ENCODE peak calls at places on chromosomes 1 and 21, in nine cellular contexts. One of them, this sample, is unnamed. For H4K20me1, the result is how much of the 10 kb centered on the place peaks cover.

GRCh38 chr1:226520640-226521355 is 27.8 kb upstream of the STUM start:
- DNase-seq in PC-3: no peak
- DNase-seq in K562: no peak
- DNase-seq in hepatocyte: no peak
- DNase-seq in neural progenitor cell: peak
- DNase-seq in astrocyte: no peak
- DNase-seq in PC-9: no peak
- DNase-seq in GM23248: no peak
- DNase-seq in mammary epithelial cell: no peak
- DNase-seq in this sample: no peak

GRCh38 chr1:68442822-68443556 is 6.8 kb downstream of the RPE65 start:
- DNase-seq in PC-3: peak
- DNase-seq in K562: peak
- DNase-seq in hepatocyte: peak
- DNase-seq in neural progenitor cell: peak
- DNase-seq in astrocyte: peak
- DNase-seq in PC-9: peak
- DNase-seq in GM23248: peak
- DNase-seq in mammary epithelial cell: peak
- DNase-seq in this sample: peak

GRCh38 chr1:46539968-46540367 is 11.5 kb downstream of the KNCN start:
- DNase-seq in PC-3: peak
- DNase-seq in K562: no peak
- DNase-seq in hepatocyte: no peak
- DNase-seq in neural progenitor cell: no peak
- DNase-seq in astrocyte: peak
- DNase-seq in PC-9: peak
- DNase-seq in GM23248: peak
- DNase-seq in mammary epithelial cell: peak
- DNase-seq in this sample: peak

GRCh38 chr1:113292660-113293626 is 97.4 kb upstream of the MAGI3 start:
- DNase-seq in PC-3: no peak
- DNase-seq in K562: no peak
- DNase-seq in hepatocyte: peak
- DNase-seq in neural progenitor cell: no peak
- DNase-seq in astrocyte: no peak
- DNase-seq in PC-9: no peak
- DNase-seq in GM23248: no peak
- DNase-seq in mammary epithelial cell: no peak
- DNase-seq in this sample: no peak

GRCh38 chr1:203929741-203930309 is 68.4 kb downstream of the SNRPE start:
- DNase-seq in PC-3: no peak
- DNase-seq in K562: no peak
- DNase-seq in hepatocyte: no peak
- DNase-seq in neural progenitor cell: no peak
- DNase-seq in astrocyte: no peak
- DNase-seq in PC-9: no peak
- DNase-seq in GM23248: no peak
- DNase-seq in mammary epithelial cell: no peak
- DNase-seq in this sample: no peak

GRCh38 chr1:182611787-182612186 is 7.6 kb upstream of the RGS16 start:
- DNase-seq in PC-3: no peak
- DNase-seq in K562: no peak
- DNase-seq in hepatocyte: no peak
- DNase-seq in neural progenitor cell: peak
- DNase-seq in astrocyte: no peak
- DNase-seq in PC-9: no peak
- DNase-seq in GM23248: no peak
- DNase-seq in mammary epithelial cell: no peak
- DNase-seq in this sample: no peak

GRCh38 chr1:224528900-224529299 is 87.2 kb upstream of the CNIH3 start:
- DNase-seq in PC-3: peak
- DNase-seq in K562: peak
- DNase-seq in hepatocyte: no peak
- DNase-seq in neural progenitor cell: no peak
- DNase-seq in astrocyte: peak
- DNase-seq in PC-9: no peak
- DNase-seq in GM23248: peak
- DNase-seq in mammary epithelial cell: no peak
- DNase-seq in this sample: peak

GRCh38 chr1:204480515-204480914 is 14.1 kb downstream of the PIK3C2B start:
- DNase-seq in PC-3: no peak
- DNase-seq in K562: no peak
- DNase-seq in hepatocyte: no peak
- DNase-seq in neural progenitor cell: peak
- DNase-seq in astrocyte: no peak
- DNase-seq in PC-9: no peak
- DNase-seq in GM23248: no peak
- DNase-seq in mammary epithelial cell: no peak
- DNase-seq in this sample: no peak

GRCh38 chr1:160925652-160926241 is 28.9 kb downstream of the ITLN2 start:
- DNase-seq in PC-3: peak
- DNase-seq in K562: no peak
- DNase-seq in hepatocyte: no peak
- DNase-seq in neural progenitor cell: no peak
- DNase-seq in astrocyte: no peak
- DNase-seq in PC-9: no peak
- DNase-seq in GM23248: no peak
- DNase-seq in mammary epithelial cell: peak
- DNase-seq in this sample: no peak

GRCh38 chr1:35560256-35561225 is 2.9 kb downstream of the NCDN start:
- DNase-seq in PC-3: no peak
- DNase-seq in K562: no peak
- DNase-seq in hepatocyte: no peak
- DNase-seq in neural progenitor cell: no peak
- DNase-seq in astrocyte: no peak
- DNase-seq in PC-9: no peak
- DNase-seq in GM23248: peak
- DNase-seq in mammary epithelial cell: no peak
- DNase-seq in this sample: no peak

GRCh38 chr1:30403061-30403645 is 320.2 kb downstream of the MATN1 start:
- DNase-seq in PC-3: no peak
- DNase-seq in K562: no peak
- DNase-seq in hepatocyte: no peak
- DNase-seq in neural progenitor cell: no peak
- DNase-seq in astrocyte: no peak
- DNase-seq in PC-9: no peak
- DNase-seq in GM23248: no peak
- DNase-seq in mammary epithelial cell: no peak
- DNase-seq in this sample: no peak

GRCh38 chr1:9400425-9401079 is 107.9 kb downstream of the SPSB1 start:
- DNase-seq in PC-3: peak
- DNase-seq in K562: no peak
- DNase-seq in hepatocyte: no peak
- DNase-seq in neural progenitor cell: no peak
- DNase-seq in astrocyte: no peak
- DNase-seq in PC-9: no peak
- DNase-seq in GM23248: no peak
- DNase-seq in mammary epithelial cell: peak
- DNase-seq in this sample: peak

DNA sequence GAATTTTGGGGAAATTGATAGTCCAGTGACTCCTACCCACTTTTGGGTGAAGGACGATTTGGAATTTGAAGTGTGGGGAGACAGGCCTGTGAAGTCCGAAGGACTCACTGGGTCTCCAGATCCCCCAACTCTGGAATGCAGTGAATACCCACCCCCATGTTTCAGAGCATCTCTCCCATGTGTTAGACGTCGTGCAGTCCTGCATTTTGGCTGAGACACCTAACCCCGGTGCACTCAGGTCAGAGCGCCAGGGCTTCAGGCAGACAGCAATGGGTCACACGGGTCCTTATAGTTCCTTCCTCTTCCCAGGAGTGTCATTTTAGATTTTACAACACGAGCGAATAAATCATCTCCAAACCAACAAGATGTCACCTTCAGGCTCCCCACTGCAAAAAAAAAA is 5.1 kb downstream of the PRRX1 start:
- DNase-seq in PC-3: no peak
- DNase-seq in K562: no peak
- DNase-seq in hepatocyte: no peak
- DNase-seq in neural progenitor cell: peak
- DNase-seq in astrocyte: no peak
- DNase-seq in PC-9: no peak
- DNase-seq in GM23248: peak
- DNase-seq in mammary epithelial cell: no peak
- DNase-seq in this sample: no peak
- TF ChIP-seq EZH2 in PC-3: no peak
- TF ChIP-seq EZH2 in K562: no peak
- TF ChIP-seq EZH2 in hepatocyte: no peak
- TF ChIP-seq EZH2 in neural progenitor cell: no peak
- TF ChIP-seq EZH2 in astrocyte: no peak
- TF ChIP-seq EZH2 in PC-9: no peak
- TF ChIP-seq EZH2 in GM23248: no peak
- TF ChIP-seq EZH2 in mammary epithelial cell: no peak
- TF ChIP-seq EZH2 in this sample: no peak

DNA sequence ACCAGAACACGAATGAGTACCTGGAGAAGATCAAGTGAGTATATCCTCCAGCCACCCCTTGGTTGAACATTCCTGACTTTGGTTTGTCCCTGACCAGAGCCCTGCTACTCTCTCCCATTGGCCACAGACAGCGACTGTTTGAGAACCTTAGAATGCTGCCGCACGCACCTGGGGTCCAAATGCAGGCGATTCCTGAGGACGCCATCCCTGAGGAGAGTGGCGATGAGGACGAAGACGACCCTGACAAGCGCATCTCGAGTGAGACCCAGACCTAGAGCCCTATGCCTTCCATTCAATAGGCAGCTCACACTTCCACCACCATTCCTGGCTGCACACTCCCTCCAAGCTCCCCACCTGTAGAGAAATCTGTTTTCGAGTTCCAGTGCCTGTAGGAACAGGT is 4.5 kb downstream of the MARCKSL1 start:
- DNase-seq in PC-3: no peak
- DNase-seq in K562: no peak
- DNase-seq in hepatocyte: no peak
- DNase-seq in neural progenitor cell: no peak
- DNase-seq in astrocyte: no peak
- DNase-seq in PC-9: no peak
- DNase-seq in GM23248: no peak
- DNase-seq in mammary epithelial cell: no peak
- DNase-seq in this sample: no peak
- H4K20me1 ChIP-seq in PC-3: under half
- H4K20me1 ChIP-seq in K562: under half
- H4K20me1 ChIP-seq in hepatocyte: under half
- H4K20me1 ChIP-seq in neural progenitor cell: half or more
- H4K20me1 ChIP-seq in astrocyte: half or more
- H4K20me1 ChIP-seq in PC-9: under half
- H4K20me1 ChIP-seq in GM23248: under half
- H4K20me1 ChIP-seq in mammary epithelial cell: under half
- H4K20me1 ChIP-seq in this sample: under half

GRCh38 chr21:45982256-45982757 is 737 bp downstream of the COL6A1 start:
- DNase-seq in PC-3: peak
- DNase-seq in K562: no peak
- DNase-seq in hepatocyte: peak
- DNase-seq in neural progenitor cell: peak
- DNase-seq in astrocyte: no peak
- DNase-seq in PC-9: no peak
- DNase-seq in GM23248: peak
- DNase-seq in mammary epithelial cell: no peak
- DNase-seq in this sample: no peak

GRCh38 chr21:45984584-45985095 is 3.1 kb downstream of the COL6A1 start:
- DNase-seq in PC-3: no peak
- DNase-seq in K562: no peak
- DNase-seq in hepatocyte: no peak
- DNase-seq in neural progenitor cell: no peak
- DNase-seq in astrocyte: no peak
- DNase-seq in PC-9: no peak
- DNase-seq in GM23248: no peak
- DNase-seq in mammary epithelial cell: no peak
- DNase-seq in this sample: no peak

GRCh38 chr21:45982758-45983731 is 1.5 kb downstream of the COL6A1 start:
- DNase-seq in PC-3: peak
- DNase-seq in K562: no peak
- DNase-seq in hepatocyte: no peak
- DNase-seq in neural progenitor cell: peak
- DNase-seq in astrocyte: no peak
- DNase-seq in PC-9: no peak
- DNase-seq in GM23248: peak
- DNase-seq in mammary epithelial cell: no peak
- DNase-seq in this sample: no peak

GRCh38 chr21:45985471-45986315 is 4.1 kb downstream of the COL6A1 start:
- DNase-seq in PC-3: no peak
- DNase-seq in K562: no peak
- DNase-seq in hepatocyte: no peak
- DNase-seq in neural progenitor cell: no peak
- DNase-seq in astrocyte: no peak
- DNase-seq in PC-9: no peak
- DNase-seq in GM23248: peak
- DNase-seq in mammary epithelial cell: no peak
- DNase-seq in this sample: no peak

GRCh38 chr21:45983981-45984551 is 2.5 kb downstream of the COL6A1 start:
- DNase-seq in PC-3: peak
- DNase-seq in K562: peak
- DNase-seq in hepatocyte: no peak
- DNase-seq in neural progenitor cell: no peak
- DNase-seq in astrocyte: no peak
- DNase-seq in PC-9: no peak
- DNase-seq in GM23248: peak
- DNase-seq in mammary epithelial cell: no peak
- DNase-seq in this sample: no peak
- H3K4me2 ChIP-seq in PC-3: peak
- H3K4me2 ChIP-seq in K562: peak
- H3K4me2 ChIP-seq in hepatocyte: peak
- H3K4me2 ChIP-seq in neural progenitor cell: no peak
- H3K4me2 ChIP-seq in astrocyte: peak
- H3K4me2 ChIP-seq in PC-9: no peak
- H3K4me2 ChIP-seq in GM23248: peak
- H3K4me2 ChIP-seq in mammary epithelial cell: no peak
- H3K4me2 ChIP-seq in this sample: peak

GRCh38 chr1:229432905-229433304 is 989 bp downstream of the ACTA1 start:
- DNase-seq in PC-3: no peak
- DNase-seq in K562: no peak
- DNase-seq in hepatocyte: no peak
- DNase-seq in neural progenitor cell: no peak
- DNase-seq in astrocyte: no peak
- DNase-seq in PC-9: no peak
- DNase-seq in GM23248: no peak
- DNase-seq in mammary epithelial cell: no peak
- DNase-seq in this sample: no peak

GRCh38 chr1:229434641-229435051 is 752 bp upstream of the ACTA1 start:
- DNase-seq in PC-3: no peak
- DNase-seq in K562: no peak
- DNase-seq in hepatocyte: no peak
- DNase-seq in neural progenitor cell: peak
- DNase-seq in astrocyte: no peak
- DNase-seq in PC-9: no peak
- DNase-seq in GM23248: no peak
- DNase-seq in mammary epithelial cell: no peak
- DNase-seq in this sample: no peak

GRCh38 chr1:229432116-229432461 is 1.8 kb downstream of the ACTA1 start:
- DNase-seq in PC-3: no peak
- DNase-seq in K562: no peak
- DNase-seq in hepatocyte: no peak
- DNase-seq in neural progenitor cell: no peak
- DNase-seq in astrocyte: no peak
- DNase-seq in PC-9: no peak
- DNase-seq in GM23248: no peak
- DNase-seq in mammary epithelial cell: no peak
- DNase-seq in this sample: no peak

GRCh38 chr1:229433364-229434004 is 410 bp downstream of the ACTA1 start:
- DNase-seq in PC-3: no peak
- DNase-seq in K562: no peak
- DNase-seq in hepatocyte: no peak
- DNase-seq in neural progenitor cell: no peak
- DNase-seq in astrocyte: no peak
- DNase-seq in PC-9: no peak
- DNase-seq in GM23248: no peak
- DNase-seq in mammary epithelial cell: no peak
- DNase-seq in this sample: no peak

GRCh38 chr1:229434005-229434640 is at the start of gene ACTA1:
- DNase-seq in PC-3: no peak
- DNase-seq in K562: no peak
- DNase-seq in hepatocyte: no peak
- DNase-seq in neural progenitor cell: peak
- DNase-seq in astrocyte: no peak
- DNase-seq in PC-9: no peak
- DNase-seq in GM23248: no peak
- DNase-seq in mammary epithelial cell: no peak
- DNase-seq in this sample: no peak
- TF ChIP-seq EZH2 in PC-3: no peak
- TF ChIP-seq EZH2 in K562: no peak
- TF ChIP-seq EZH2 in hepatocyte: peak
- TF ChIP-seq EZH2 in neural progenitor cell: peak
- TF ChIP-seq EZH2 in astrocyte: no peak
- TF ChIP-seq EZH2 in PC-9: no peak
- TF ChIP-seq EZH2 in GM23248: peak
- TF ChIP-seq EZH2 in mammary epithelial cell: no peak
- TF ChIP-seq EZH2 in this sample: no peak